ENCODE peak calls at places on chromosomes 1 and 21, in nine cellular contexts. B, A, F, C, S, K, T, Q and U are unnamed samples.

GRCh38 chr1:55369474-55369873 is 154.3 kb upstream of the USP24 start:
- DNase-seq in B (no peak), A (no peak), F (no peak), C (no peak), S (peak; percentile 68), K (no peak), T (no peak), Q (peak; percentile 77), U (no peak)

GRCh38 chr21:42417533-42417932 is 13.8 kb downstream of the UBASH3A start:
- DNase-seq in B (no peak), A (peak; percentile 2), F (no peak), C (no peak), S (no peak), K (no peak), T (no peak), Q (no peak), U (no peak)

GRCh38 chr21:40595806-40596205 is 251.2 kb downstream of the DSCAM start:
- DNase-seq in B (no peak), A (no peak), F (no peak), C (no peak), S (peak; percentile 33), K (no peak), T (no peak), Q (no peak), U (no peak)

GRCh38 chr1:10653370-10654125 is 142.9 kb downstream of the CASZ1 start:
- DNase-seq in B (no peak), A (no peak), F (no peak), C (no peak), S (no peak), K (no peak), T (no peak), Q (no peak), U (no peak)

GRCh38 chr1:51274676-51275075 is 38.6 kb downstream of the RNF11 start:
- DNase-seq in B (no peak), A (no peak), F (no peak), C (no peak), S (no peak), K (no peak), T (no peak), Q (no peak), U (no peak)

GRCh38 chr1:235075121-235075954 is 53.3 kb downstream of the TOMM20 start:
- DNase-seq in B (peak; percentile 59), A (peak; percentile 89), F (no peak), C (peak; percentile 88), S (peak; percentile 92), K (no peak), T (no peak), Q (peak; percentile 97), U (no peak)

GRCh38 chr1:37656881-37657280 is 22.2 kb upstream of the RSPO1 start:
- DNase-seq in B (no peak), A (no peak), F (no peak), C (no peak), S (no peak), K (no peak), T (no peak), Q (no peak), U (no peak)

GRCh38 chr1:211478801-211479619 is 13.0 kb downstream of the RD3 start:
- DNase-seq in B (no peak), A (no peak), F (no peak), C (no peak), S (no peak), K (no peak), T (no peak), Q (no peak), U (no peak)

GRCh38 chr1:70084314-70084915 is 121.0 kb downstream of the LRRC40 start:
- DNase-seq in B (no peak), A (no peak), F (no peak), C (no peak), S (peak; percentile 15), K (no peak), T (no peak), Q (peak; percentile 22), U (no peak)

GRCh38 chr21:17911628-17912027 is 92.5 kb upstream of the C21orf91 start:
- DNase-seq in B (no peak), A (no peak), F (no peak), C (no peak), S (peak; percentile 64), K (no peak), T (no peak), Q (peak; percentile 91), U (no peak)

GRCh38 chr1:109530457-109531204 is 9.0 kb upstream of the GPR61 start:
- DNase-seq in B (no peak), A (peak; percentile 59), F (no peak), C (no peak), S (no peak), K (no peak), T (no peak), Q (no peak), U (no peak)

GRCh38 chr1:30919025-30919881 is 10.7 kb upstream of the SDC3 start:
- DNase-seq in B (no peak), A (peak; percentile 57), F (no peak), C (peak; percentile 37), S (peak; percentile 62), K (no peak), T (no peak), Q (peak; percentile 86), U (no peak)

GRCh38 chr1:112938188-112938587 is 17.8 kb downstream of the SLC16A1 start:
- DNase-seq in B (no peak), A (no peak), F (no peak), C (no peak), S (peak; percentile 31), K (no peak), T (no peak), Q (peak; percentile 14), U (no peak)

GRCh38 chr1:198903203-198903602 is 264.4 kb downstream of the PTPRC start:
- DNase-seq in B (no peak), A (no peak), F (no peak), C (no peak), S (peak; percentile 66), K (peak; percentile 60), T (no peak), Q (no peak), U (peak; percentile 48)

GRCh38 chr21:41396452-41397107 is 29.5 kb upstream of the MX1 start:
- DNase-seq in B (peak; percentile 57), A (peak; percentile 72), F (no peak), C (no peak), S (peak; percentile 66), K (peak; percentile 63), T (no peak), Q (no peak), U (no peak)

GRCh38 chr1:24805534-24806301 is 60.5 kb downstream of the CLIC4 start:
- DNase-seq in B (no peak), A (no peak), F (no peak), C (peak; percentile 51), S (peak; percentile 73), K (no peak), T (peak; percentile 18), Q (peak; percentile 86), U (no peak)

GRCh38 chr1:28811766-28812668 is at the start of gene OPRD1:
- DNase-seq in B (no peak), A (no peak), F (no peak), C (no peak), S (no peak), K (peak; percentile 80), T (no peak), Q (peak; percentile 12), U (peak; percentile 21)

GRCh38 chr1:190633488-190633887 is 155.8 kb upstream of the BRINP3 start:
- DNase-seq in B (no peak), A (no peak), F (no peak), C (no peak), S (no peak), K (peak; percentile 64), T (no peak), Q (no peak), U (no peak)

GRCh38 chr1:218361298-218362065 is 16.3 kb downstream of the TGFB2 start:
- DNase-seq in B (no peak), A (no peak), F (no peak), C (no peak), S (peak; percentile 80), K (no peak), T (no peak), Q (peak; percentile 51), U (no peak)
- TF ChIP-seq CTCF in B (no peak), A (peak; percentile 15), F (no peak), C (peak; percentile 71), S (peak; percentile 68), K (peak; percentile 85), T (peak; percentile 63), Q (peak; percentile 73), U (peak; percentile 55)

DNA sequence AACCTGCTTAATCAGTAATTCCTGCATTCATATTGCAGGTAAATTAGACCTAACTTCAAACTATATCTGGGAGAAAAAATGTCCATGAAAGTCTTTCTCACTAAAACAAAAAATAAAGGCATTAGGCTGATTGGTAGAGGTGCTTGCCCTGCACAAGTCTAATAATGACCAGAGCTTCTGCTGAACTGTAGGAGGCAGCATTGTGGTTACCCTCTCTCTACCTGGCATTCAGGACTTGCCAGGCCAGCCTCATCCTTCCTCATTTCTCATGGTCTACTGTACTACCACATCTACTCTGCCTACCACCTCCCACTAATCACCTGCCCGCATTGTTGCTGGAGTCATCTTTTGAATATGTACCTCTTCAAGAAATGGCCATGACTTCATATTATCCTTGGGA is 60.8 kb upstream of the KRTAP11-1 start:
- DNase-seq in B (no peak), A (no peak), F (no peak), C (no peak), S (no peak), K (no peak), T (no peak), Q (no peak), U (no peak)
- TF ChIP-seq CTCF in B (no peak), A (no peak), F (no peak), C (no peak), S (no peak), K (peak; percentile 51), T (no peak), Q (no peak), U (no peak)

DNA sequence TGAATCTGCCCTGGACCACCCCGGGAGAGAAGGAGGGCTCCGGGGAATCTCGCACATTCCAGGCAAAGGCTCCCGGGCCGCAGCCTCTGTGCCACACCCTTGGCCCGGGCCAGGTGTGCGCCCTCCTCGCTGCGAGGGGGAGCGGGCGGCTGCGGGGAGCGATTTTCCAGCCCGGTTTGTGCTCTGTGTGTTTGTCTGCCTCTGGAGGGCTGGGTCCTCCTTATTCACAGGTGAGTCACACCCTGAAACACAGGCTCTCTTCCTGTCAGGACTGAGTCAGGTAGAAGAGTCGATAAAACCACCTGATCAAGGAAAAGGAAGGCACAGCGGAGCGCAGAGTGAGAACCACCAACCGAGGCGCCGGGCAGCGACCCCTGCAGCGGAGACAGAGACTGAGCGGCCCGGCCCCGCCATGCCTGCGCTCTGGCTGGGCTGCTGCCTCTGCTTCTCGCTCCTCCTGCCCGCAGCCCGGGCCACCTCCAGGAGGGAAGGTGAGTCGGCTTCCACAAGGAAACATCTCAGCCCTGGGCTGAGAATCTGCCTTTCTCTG is at the start of gene LAMC2:
- DNase-seq in B (peak; percentile 78), A (no peak), F (no peak), C (peak; percentile 88), S (peak; percentile 98), K (peak; percentile 94), T (no peak), Q (peak; percentile 78), U (peak; percentile 41)
- TF ChIP-seq CTCF in B (peak; percentile 31), A (no peak), F (no peak), C (peak; percentile 65), S (peak; percentile 70), K (peak; percentile 77), T (no peak), Q (no peak), U (peak; percentile 67)

DNA sequence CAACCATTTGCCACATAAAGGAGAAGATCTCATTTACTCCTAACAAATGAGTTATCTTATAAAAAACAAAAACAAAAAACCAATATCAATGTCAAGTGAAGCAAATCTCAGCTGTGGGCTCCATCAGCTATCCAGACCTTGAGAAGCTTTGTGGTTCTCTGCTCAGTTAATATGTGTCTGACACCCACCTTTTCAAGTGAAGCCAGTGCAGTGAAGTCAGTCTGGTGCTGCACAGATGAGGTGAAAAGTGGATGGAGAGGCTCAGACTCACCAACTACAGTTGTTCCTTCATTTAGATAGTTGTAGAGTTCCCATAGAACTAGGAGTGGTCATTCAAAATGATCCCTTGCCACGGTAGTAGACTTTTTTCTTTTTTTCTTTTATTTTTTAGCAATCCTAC is 106.8 kb downstream of the NTNG1 start:
- DNase-seq in B (no peak), A (no peak), F (no peak), C (no peak), S (no peak), K (no peak), T (no peak), Q (no peak), U (no peak)
- TF ChIP-seq CTCF in B (no peak), A (no peak), F (no peak), C (no peak), S (no peak), K (no peak), T (no peak), Q (no peak), U (no peak)